ENCODE peak calls at places on chromosome 19, in six cellular contexts. One of them, this sample, is unnamed.

GRCh38 chr19:46993622-46994021 is 26.0 kb upstream of the NPAS1 start:
- DNase-seq in gastrocnemius medialis: no peak
- DNase-seq in PC-3: no peak
- DNase-seq in left ventricle myocardium inferior: no peak
- DNase-seq in fibroblast of lung: no peak
- DNase-seq in PC-9: no peak
- DNase-seq in this sample: no peak

GRCh38 chr19:17125728-17126677 is 50.4 kb downstream of the MYO9B start:
- DNase-seq in left ventricle myocardium inferior: peak
- DNase-seq in PC-9: no peak
- DNase-seq in fibroblast of lung: peak
- DNase-seq in PC-3: no peak
- DNase-seq in gastrocnemius medialis: peak
- DNase-seq in this sample: peak

GRCh38 chr19:46193678-46194077 is 35.9 kb upstream of the IGFL1 start:
- DNase-seq in left ventricle myocardium inferior: no peak
- DNase-seq in gastrocnemius medialis: no peak
- DNase-seq in PC-9: no peak
- DNase-seq in PC-3: no peak
- DNase-seq in fibroblast of lung: no peak
- DNase-seq in this sample: no peak

GRCh38 chr19:49939721-49940481 is 10.6 kb upstream of the NUP62 start:
- DNase-seq in PC-3: peak
- DNase-seq in gastrocnemius medialis: no peak
- DNase-seq in PC-9: no peak
- DNase-seq in fibroblast of lung: no peak
- DNase-seq in left ventricle myocardium inferior: no peak
- DNase-seq in this sample: no peak

GRCh38 chr19:6677924-6678689 is 8.1 kb upstream of the TNFSF14 start:
- DNase-seq in gastrocnemius medialis: no peak
- DNase-seq in fibroblast of lung: no peak
- DNase-seq in left ventricle myocardium inferior: no peak
- DNase-seq in PC-9: no peak
- DNase-seq in PC-3: no peak
- DNase-seq in this sample: no peak

GRCh38 chr19:9075064-9075964 is 11.5 kb upstream of the OR1M1 start:
- DNase-seq in PC-9: peak
- DNase-seq in gastrocnemius medialis: no peak
- DNase-seq in fibroblast of lung: peak
- DNase-seq in PC-3: peak
- DNase-seq in left ventricle myocardium inferior: peak
- DNase-seq in this sample: peak

GRCh38 chr19:11797491-11797890 is 832 bp upstream of the ZNF491 start:
- DNase-seq in left ventricle myocardium inferior: peak
- DNase-seq in PC-3: peak
- DNase-seq in gastrocnemius medialis: peak
- DNase-seq in PC-9: peak
- DNase-seq in fibroblast of lung: peak
- DNase-seq in this sample: peak

GRCh38 chr19:52923782-52924593 is 760 bp upstream of the ZNF888 start:
- DNase-seq in gastrocnemius medialis: peak
- DNase-seq in left ventricle myocardium inferior: peak
- DNase-seq in PC-9: peak
- DNase-seq in PC-3: peak
- DNase-seq in fibroblast of lung: peak
- DNase-seq in this sample: peak

GRCh38 chr19:46350029-46350757 is 3.3 kb downstream of the PPP5C start:
- DNase-seq in gastrocnemius medialis: no peak
- DNase-seq in fibroblast of lung: no peak
- DNase-seq in PC-9: no peak
- DNase-seq in PC-3: no peak
- DNase-seq in left ventricle myocardium inferior: no peak
- DNase-seq in this sample: no peak

GRCh38 chr19:18319591-18320135 is 3.2 kb downstream of the LSM4 start:
- DNase-seq in PC-9: no peak
- DNase-seq in left ventricle myocardium inferior: no peak
- DNase-seq in PC-3: no peak
- DNase-seq in fibroblast of lung: no peak
- DNase-seq in gastrocnemius medialis: no peak
- DNase-seq in this sample: no peak

GRCh38 chr19:6011794-6012193 is 33.9 kb upstream of the RANBP3 start:
- DNase-seq in PC-3: no peak
- DNase-seq in fibroblast of lung: no peak
- DNase-seq in left ventricle myocardium inferior: no peak
- DNase-seq in gastrocnemius medialis: no peak
- DNase-seq in PC-9: no peak
- DNase-seq in this sample: no peak

GRCh38 chr19:51746731-51747130 is 4.9 kb downstream of the FPR1 start:
- DNase-seq in gastrocnemius medialis: no peak
- DNase-seq in fibroblast of lung: no peak
- DNase-seq in PC-9: no peak
- DNase-seq in PC-3: no peak
- DNase-seq in left ventricle myocardium inferior: no peak
- DNase-seq in this sample: no peak

GRCh38 chr19:18672606-18673337 is 10.7 kb upstream of the CRTC1 start:
- DNase-seq in left ventricle myocardium inferior: no peak
- DNase-seq in PC-3: no peak
- DNase-seq in gastrocnemius medialis: peak
- DNase-seq in PC-9: no peak
- DNase-seq in fibroblast of lung: peak
- DNase-seq in this sample: no peak

GRCh38 chr19:4521170-4521887 is 3.0 kb upstream of the PLIN4 start:
- DNase-seq in fibroblast of lung: no peak
- DNase-seq in gastrocnemius medialis: no peak
- DNase-seq in PC-3: peak
- DNase-seq in left ventricle myocardium inferior: no peak
- DNase-seq in PC-9: peak
- DNase-seq in this sample: no peak

GRCh38 chr19:1883784-1884183 is 1.5 kb downstream of the ABHD17A start:
- DNase-seq in fibroblast of lung: no peak
- DNase-seq in left ventricle myocardium inferior: no peak
- DNase-seq in PC-3: no peak
- DNase-seq in gastrocnemius medialis: no peak
- DNase-seq in PC-9: no peak
- DNase-seq in this sample: no peak

GRCh38 chr19:3080281-3080680 is 13.9 kb upstream of the GNA11 start:
- DNase-seq in PC-9: no peak
- DNase-seq in gastrocnemius medialis: no peak
- DNase-seq in left ventricle myocardium inferior: no peak
- DNase-seq in PC-3: no peak
- DNase-seq in fibroblast of lung: peak
- DNase-seq in this sample: peak

GRCh38 chr19:12952488-12953455 is 4.3 kb downstream of the GADD45GIP1 start:
- DNase-seq in PC-3: peak
- DNase-seq in fibroblast of lung: peak
- DNase-seq in PC-9: no peak
- DNase-seq in left ventricle myocardium inferior: no peak
- DNase-seq in gastrocnemius medialis: no peak
- DNase-seq in this sample: peak

GRCh38 chr19:56350416-56351045 is 35.9 kb upstream of the ZSCAN5A start:
- DNase-seq in PC-3: peak
- DNase-seq in gastrocnemius medialis: no peak
- DNase-seq in left ventricle myocardium inferior: no peak
- DNase-seq in PC-9: peak
- DNase-seq in fibroblast of lung: peak
- DNase-seq in this sample: peak

GRCh38 chr19:7682175-7682855 is 1.7 kb downstream of the TRAPPC5 start:
- DNase-seq in gastrocnemius medialis: no peak
- DNase-seq in PC-9: no peak
- DNase-seq in left ventricle myocardium inferior: no peak
- DNase-seq in fibroblast of lung: no peak
- DNase-seq in PC-3: no peak
- DNase-seq in this sample: no peak

GRCh38 chr19:42469311-42470239 is 26.8 kb upstream of the CXCL17 start:
- DNase-seq in fibroblast of lung: peak
- DNase-seq in left ventricle myocardium inferior: no peak
- DNase-seq in gastrocnemius medialis: no peak
- DNase-seq in PC-9: no peak
- DNase-seq in PC-3: no peak
- DNase-seq in this sample: no peak

GRCh38 chr19:38250821-38251563 is 5.2 kb downstream of the PPP1R14A start:
- DNase-seq in gastrocnemius medialis: peak
- DNase-seq in PC-3: no peak
- DNase-seq in PC-9: no peak
- DNase-seq in left ventricle myocardium inferior: peak
- DNase-seq in fibroblast of lung: no peak
- DNase-seq in this sample: peak

GRCh38 chr19:43526884-43527859 is at the start of gene ETHE1:
- DNase-seq in left ventricle myocardium inferior: peak
- DNase-seq in fibroblast of lung: peak
- DNase-seq in PC-9: peak
- DNase-seq in gastrocnemius medialis: peak
- DNase-seq in PC-3: peak
- DNase-seq in this sample: peak

GRCh38 chr19:18416778-18417249 is 2.4 kb upstream of the SSBP4 start:
- DNase-seq in PC-9: peak
- DNase-seq in fibroblast of lung: peak
- DNase-seq in PC-3: peak
- DNase-seq in gastrocnemius medialis: peak
- DNase-seq in left ventricle myocardium inferior: peak
- DNase-seq in this sample: peak

GRCh38 chr19:48608798-48609263 is 2.3 kb downstream of the SPACA4 start:
- DNase-seq in fibroblast of lung: peak
- DNase-seq in PC-3: peak
- DNase-seq in gastrocnemius medialis: no peak
- DNase-seq in PC-9: peak
- DNase-seq in left ventricle myocardium inferior: no peak
- DNase-seq in this sample: peak

GRCh38 chr19:12779162-12779993 is 4.0 kb upstream of the HOOK2 start:
- DNase-seq in gastrocnemius medialis: peak
- DNase-seq in PC-3: peak
- DNase-seq in PC-9: peak
- DNase-seq in left ventricle myocardium inferior: peak
- DNase-seq in fibroblast of lung: peak
- DNase-seq in this sample: peak

GRCh38 chr19:7533281-7533819 is 2.2 kb upstream of the PNPLA6 start:
- DNase-seq in PC-3: no peak
- DNase-seq in gastrocnemius medialis: peak
- DNase-seq in left ventricle myocardium inferior: peak
- DNase-seq in PC-9: no peak
- DNase-seq in fibroblast of lung: peak
- DNase-seq in this sample: no peak

GRCh38 chr19:47110521-47111080 is 3.0 kb downstream of the ZC3H4 start:
- DNase-seq in PC-9: no peak
- DNase-seq in left ventricle myocardium inferior: no peak
- DNase-seq in PC-3: peak
- DNase-seq in gastrocnemius medialis: no peak
- DNase-seq in fibroblast of lung: no peak
- DNase-seq in this sample: no peak

GRCh38 chr19:45887311-45887710 is 1.4 kb upstream of the IRF2BP1 start:
- DNase-seq in fibroblast of lung: peak
- DNase-seq in gastrocnemius medialis: no peak
- DNase-seq in left ventricle myocardium inferior: no peak
- DNase-seq in PC-9: no peak
- DNase-seq in PC-3: no peak
- DNase-seq in this sample: no peak

DNA sequence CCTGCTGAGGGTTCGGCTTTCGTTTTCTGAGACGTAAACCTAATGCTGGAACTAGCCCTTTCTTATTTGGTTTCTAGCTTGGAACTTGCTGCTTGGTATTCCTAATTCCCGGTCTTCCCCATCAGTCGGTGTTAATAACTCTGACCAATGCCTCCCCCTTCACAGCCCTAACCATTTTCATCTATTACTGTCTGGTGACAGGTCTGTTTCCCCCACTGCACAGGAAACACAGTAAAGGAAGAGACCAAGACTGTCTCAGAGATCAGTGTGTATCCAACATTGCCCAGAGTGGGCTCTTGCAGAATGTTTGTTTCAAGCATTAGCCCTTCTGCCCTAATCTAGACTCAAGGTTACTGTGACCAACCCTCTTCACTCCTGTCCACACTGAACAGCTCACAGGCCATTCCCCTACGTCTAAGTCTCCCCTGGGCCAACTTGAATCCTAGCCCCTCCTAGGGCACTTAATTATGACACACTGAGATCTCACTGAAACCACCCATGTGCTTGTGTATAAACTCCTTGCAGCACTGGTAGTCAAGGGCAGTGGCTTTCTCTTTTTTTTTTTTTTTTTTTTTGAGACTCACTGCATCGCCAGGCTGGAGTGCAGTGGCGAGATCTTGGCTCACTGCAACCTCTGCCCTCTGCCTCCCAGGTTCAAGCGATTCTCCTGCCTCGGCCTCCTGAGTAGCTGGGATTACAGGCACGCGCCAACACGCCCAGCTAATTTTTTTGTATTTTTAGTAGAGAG is 1.7 kb upstream of the AKT2 start:
- DNase-seq in PC-9: no peak
- DNase-seq in PC-3: no peak
- DNase-seq in fibroblast of lung: no peak
- DNase-seq in left ventricle myocardium inferior: no peak
- DNase-seq in gastrocnemius medialis: no peak
- DNase-seq in this sample: no peak
- H3K27ac ChIP-seq in PC-9: no peak
- H3K27ac ChIP-seq in PC-3: no peak
- H3K27ac ChIP-seq in fibroblast of lung: peak
- H3K27ac ChIP-seq in left ventricle myocardium inferior: peak
- H3K27ac ChIP-seq in gastrocnemius medialis: peak
- H3K27ac ChIP-seq in this sample: no peak

DNA sequence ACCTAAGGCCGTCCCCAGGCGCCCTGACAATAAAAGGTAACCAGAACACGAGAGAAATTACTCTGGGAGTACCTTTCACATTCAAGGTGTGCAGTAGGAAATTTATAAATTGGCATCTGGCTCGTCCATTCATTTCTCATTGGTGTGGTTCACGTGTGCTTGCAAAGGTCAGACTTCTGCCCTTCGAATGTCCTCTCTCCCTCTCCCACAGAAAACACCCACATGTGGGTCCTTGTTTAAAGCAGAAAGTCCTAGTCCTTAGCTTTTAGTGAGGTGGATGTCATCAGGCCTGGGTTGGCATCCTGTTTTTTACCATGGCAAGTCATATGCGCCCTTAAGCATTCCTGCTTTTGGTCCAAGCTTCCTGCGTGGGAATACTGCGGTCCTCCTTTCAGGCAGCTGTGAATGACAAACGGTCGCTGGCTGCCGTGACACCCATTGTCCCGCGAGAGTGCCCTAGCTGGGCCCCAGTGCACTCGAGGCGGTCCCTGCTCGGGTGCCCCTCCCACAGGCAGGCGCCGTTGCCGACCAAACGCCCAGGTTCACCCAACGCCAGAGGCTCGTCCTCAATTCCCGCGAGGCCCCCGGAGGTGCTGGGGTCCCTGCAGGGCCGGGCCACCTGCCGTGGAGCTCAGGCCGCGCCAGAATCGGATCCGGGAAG is at the start of gene NUDT19:
- DNase-seq in PC-3: peak
- DNase-seq in gastrocnemius medialis: peak
- DNase-seq in left ventricle myocardium inferior: peak
- DNase-seq in fibroblast of lung: peak
- DNase-seq in PC-9: peak
- DNase-seq in this sample: peak
- H3K27ac ChIP-seq in PC-3: peak
- H3K27ac ChIP-seq in gastrocnemius medialis: peak
- H3K27ac ChIP-seq in left ventricle myocardium inferior: peak
- H3K27ac ChIP-seq in fibroblast of lung: peak
- H3K27ac ChIP-seq in PC-9: peak
- H3K27ac ChIP-seq in this sample: peak

GRCh38 chr19:35902870-35903475 is 644 bp downstream of the HCST start:
- DNase-seq in PC-9: no peak
- DNase-seq in gastrocnemius medialis: no peak
- DNase-seq in fibroblast of lung: no peak
- DNase-seq in left ventricle myocardium inferior: no peak
- DNase-seq in PC-3: no peak
- DNase-seq in this sample: no peak
- H3K27ac ChIP-seq in PC-9: no peak
- H3K27ac ChIP-seq in gastrocnemius medialis: no peak
- H3K27ac ChIP-seq in fibroblast of lung: peak
- H3K27ac ChIP-seq in left ventricle myocardium inferior: peak
- H3K27ac ChIP-seq in PC-3: no peak
- H3K27ac ChIP-seq in this sample: no peak

GRCh38 chr19:15934332-15935078 is at the start of gene CYP4F11:
- DNase-seq in gastrocnemius medialis: no peak
- DNase-seq in PC-9: peak
- DNase-seq in PC-3: peak
- DNase-seq in left ventricle myocardium inferior: peak
- DNase-seq in fibroblast of lung: no peak
- DNase-seq in this sample: no peak
- H3K27ac ChIP-seq in gastrocnemius medialis: no peak
- H3K27ac ChIP-seq in PC-9: peak
- H3K27ac ChIP-seq in PC-3: no peak
- H3K27ac ChIP-seq in left ventricle myocardium inferior: peak
- H3K27ac ChIP-seq in fibroblast of lung: no peak
- H3K27ac ChIP-seq in this sample: no peak

This sample was measured in brain microvascular endothelial cell.